ENCODE peak calls at places on chromosomes 16 and 17, in eight cellular contexts. P is left ventricle myocardium inferior; Y is right lobe of liver; R is uterus; X is transverse colon; S is ascending aorta; F is CD8-positive, alpha-beta T cell; T is stomach. D is an unnamed sample.
A peak's percentile ranks its signal among the peaks of the same experiment; 100 is the strongest.

GRCh38 chr17:1916963-1917715 is 87.3 kb downstream of the RPA1 start:
- DNase-seq in Y (no peak), S (no peak), T (no peak), F (no peak), R (no peak), X (no peak), P (no peak), D (no peak)

GRCh38 chr17:14922421-14922820 is 342.7 kb downstream of the PMP22 start:
- DNase-seq in T (no peak), Y (no peak), R (no peak), F (no peak), S (no peak), X (no peak), P (no peak), D (no peak)

GRCh38 chr17:64773836-64774761 is 112.0 kb upstream of the SMURF2 start:
- DNase-seq in S (no peak), X (peak; percentile 90), P (no peak), Y (no peak), R (no peak), T (peak; percentile 85), F (no peak), D (peak; percentile 78)

GRCh38 chr16:86101912-86102187 is 202.9 kb downstream of the IRF8 start:
- DNase-seq in T (no peak), R (no peak), Y (no peak), F (no peak), S (no peak), X (no peak), P (no peak), D (no peak)

GRCh38 chr17:35460354-35460851 is 11.8 kb upstream of the SLFN13 start:
- DNase-seq in Y (peak; percentile 50), T (peak; percentile 88), F (peak; percentile 40), R (peak; percentile 17), X (peak; percentile 87), S (no peak), P (peak; percentile 25), D (peak; percentile 84)

GRCh38 chr17:15954222-15954621 is 9.3 kb downstream of the ADORA2B start:
- DNase-seq in S (no peak), T (no peak), X (no peak), Y (no peak), F (no peak), P (no peak), R (no peak), D (no peak)

GRCh38 chr16:11112723-11113348 is 143.2 kb downstream of the SOCS1 start:
- DNase-seq in Y (no peak), T (peak; percentile 55), F (no peak), X (no peak), R (no peak), S (no peak), P (no peak), D (no peak)

GRCh38 chr16:28010671-28011070 is 52.8 kb downstream of the GSG1L start:
- DNase-seq in X (no peak), Y (no peak), F (no peak), R (no peak), P (no peak), S (no peak), T (no peak), D (no peak)

GRCh38 chr17:19344311-19345066 is 18.0 kb downstream of the B9D1 start:
- DNase-seq in T (no peak), P (no peak), X (no peak), S (peak; percentile 5), Y (peak; percentile 50), F (no peak), R (no peak), D (no peak)

GRCh38 chr17:20967776-20968175 is 75.0 kb downstream of the USP22 start:
- DNase-seq in T (no peak), R (no peak), X (no peak), P (no peak), F (no peak), S (no peak), Y (no peak), D (no peak)

DNA sequence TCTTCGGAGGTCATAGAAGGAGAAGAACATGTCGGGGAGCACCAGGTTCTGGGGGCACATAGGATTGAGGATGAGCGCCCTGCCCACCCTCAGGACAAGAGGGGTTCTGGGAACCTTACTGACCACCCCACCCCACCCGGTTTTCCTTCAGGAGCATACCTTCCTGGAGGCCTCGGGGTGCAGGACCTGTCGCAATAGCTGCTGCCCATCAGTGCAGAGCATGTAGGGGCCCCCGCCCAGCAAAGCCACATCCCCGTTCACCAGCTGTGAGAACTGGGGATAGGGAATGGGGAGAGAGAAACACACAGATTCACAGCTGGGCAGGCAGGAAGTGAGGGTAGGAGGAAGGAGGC is 2.1 kb downstream of the ESRP2 start:
- DNase-seq in X (no peak), S (no peak), P (no peak), Y (no peak), R (no peak), F (no peak), T (no peak), D (no peak)
- H3K4me3 ChIP-seq in X (peak overlapping the region; percentile 20), S (no peak overlapping the region), P (no peak overlapping the region), Y (peak overlapping the region; percentile 91), R (no peak overlapping the region), F (no peak overlapping the region), T (peak overlapping the region; percentile 27), D (no peak overlapping the region)

GRCh38 chr17:27601069-27601974 is 29.7 kb upstream of the LGALS9 start:
- DNase-seq in R (peak; percentile 88), F (peak; percentile 79), Y (peak; percentile 75), S (no peak), P (peak; percentile 73), T (peak; percentile 89), X (peak; percentile 87), D (peak; percentile 72)

GRCh38 chr17:27601975-27602302 is 29.0 kb upstream of the LGALS9 start:
- DNase-seq in X (no peak), F (no peak), S (no peak), P (no peak), Y (no peak), R (no peak), T (no peak), D (no peak)

GRCh38 chr17:27603870-27604794 is 26.9 kb upstream of the LGALS9 start:
- DNase-seq in Y (no peak), R (no peak), T (peak; percentile 75), P (no peak), X (peak; percentile 49), F (no peak), S (no peak), D (no peak)

GRCh38 chr17:27603446-27603820 is 27.6 kb upstream of the LGALS9 start:
- DNase-seq in R (no peak), Y (no peak), S (no peak), P (no peak), X (no peak), T (no peak), F (no peak), D (no peak)

DNA sequence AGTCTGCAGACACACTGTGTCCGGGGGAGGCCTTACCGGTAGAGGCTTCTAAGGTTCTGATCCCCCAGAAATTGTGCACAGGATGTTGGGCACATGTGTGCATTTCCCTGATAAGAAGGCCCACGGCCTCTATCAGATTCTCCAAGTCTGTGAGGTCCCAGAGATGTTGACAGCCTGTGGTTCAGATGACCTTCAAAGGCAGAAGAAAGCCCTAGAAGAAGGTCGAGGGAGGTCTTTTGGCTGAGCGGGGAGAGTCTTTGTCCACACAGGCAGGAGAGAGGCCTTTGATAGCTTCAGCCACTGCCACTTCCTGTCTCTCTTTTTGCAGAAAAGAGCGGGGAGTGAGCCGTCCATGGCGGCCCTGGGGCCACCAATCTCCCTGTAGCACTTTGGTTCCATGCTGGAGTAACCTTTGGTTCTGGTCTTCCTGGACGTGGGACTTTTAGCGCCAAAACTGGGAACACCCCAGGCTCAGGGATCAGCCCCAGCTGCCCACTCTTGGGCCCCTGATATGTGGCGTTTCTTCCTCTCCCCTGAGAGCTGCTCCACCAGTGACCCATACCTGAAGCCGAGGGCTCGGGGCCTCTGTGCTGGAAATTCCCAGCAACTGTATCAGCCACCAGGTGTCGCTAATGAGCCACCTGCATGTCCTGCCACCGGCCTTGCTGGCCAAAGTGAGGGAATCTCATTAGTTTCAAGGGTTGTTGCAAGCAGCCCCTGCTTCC is 28.1 kb upstream of the LGALS9 start:
- DNase-seq in Y (peak; percentile 76), P (peak; percentile 68), R (peak; percentile 78), F (peak; percentile 65), X (peak; percentile 86), S (no peak), T (peak; percentile 86), D (peak; percentile 65)
- TF ChIP-seq CTCF in Y (peak; percentile 96), P (peak; percentile 98), R (peak; percentile 92), F (peak; percentile 88), X (peak; percentile 97), S (peak; percentile 90), T (no peak), D (peak; percentile 85)

GRCh38 chr17:81412490-81413093 is 17.3 kb downstream of the BAHCC1 start:
- DNase-seq in P (peak; percentile 63), R (no peak), S (no peak), F (peak; percentile 50), X (no peak), Y (no peak), T (no peak), D (no peak)

GRCh38 chr17:81415681-81416080 is 20.4 kb downstream of the BAHCC1 start:
- DNase-seq in S (no peak), X (no peak), T (no peak), R (no peak), Y (no peak), P (no peak), F (no peak), D (no peak)

GRCh38 chr17:81411305-81411704 is 16.0 kb downstream of the BAHCC1 start:
- DNase-seq in Y (no peak), T (no peak), S (no peak), P (no peak), X (no peak), F (no peak), R (no peak), D (no peak)

GRCh38 chr17:81414751-81415516 is 19.7 kb downstream of the BAHCC1 start:
- DNase-seq in X (no peak), P (no peak), F (no peak), Y (no peak), T (no peak), R (no peak), S (no peak), D (no peak)

GRCh38 chr17:81413497-81414135 is 18.4 kb downstream of the BAHCC1 start:
- DNase-seq in X (no peak), F (no peak), R (no peak), T (no peak), S (no peak), Y (no peak), P (no peak), D (no peak)
- H3K4me1 ChIP-seq in X (peaks cover 3% of the 10 kb centered on the region), F (peaks cover 30% of the 10 kb centered on the region), R (peaks cover 9% of the 10 kb centered on the region), T (peaks cover 62% of the 10 kb centered on the region), S (peaks cover 14% of the 10 kb centered on the region), Y (no peaks in the 10 kb centered on the region), P (peaks cover 45% of the 10 kb centered on the region), D (peaks cover 10% of the 10 kb centered on the region)

GRCh38 chr16:30357715-30358576 is 2.8 kb upstream of the CD2BP2 start:
- DNase-seq in Y (no peak), P (no peak), X (no peak), R (no peak), S (no peak), T (no peak), F (no peak), D (no peak)

GRCh38 chr16:30357085-30357714 is 2.1 kb upstream of the CD2BP2 start:
- DNase-seq in R (no peak), Y (no peak), X (no peak), P (no peak), S (no peak), F (no peak), T (no peak), D (peak; percentile 34)

GRCh38 chr16:30355144-30355953 is at the start of gene CD2BP2:
- DNase-seq in S (peak; percentile 84), Y (peak; percentile 97), F (peak; percentile 81), P (peak; percentile 95), T (peak; percentile 96), X (peak; percentile 98), R (peak; percentile 99), D (peak; percentile 97)

GRCh38 chr16:30355954-30356308 is 823 bp upstream of the CD2BP2 start:
- DNase-seq in X (no peak), R (no peak), S (no peak), P (no peak), F (no peak), Y (no peak), T (no peak), D (no peak)

GRCh38 chr16:30356401-30357084 is 1.4 kb upstream of the CD2BP2 start:
- DNase-seq in X (peak; percentile 42), S (no peak), T (no peak), R (peak; percentile 34), P (no peak), F (no peak), Y (peak; percentile 78), D (peak; percentile 31)
- H3K4me3 ChIP-seq in X (peak overlapping the region; percentile 90), S (peak overlapping the region; percentile 72), T (peak overlapping the region; percentile 89), R (no peak overlapping the region), P (peak overlapping the region; percentile 93), F (no peak overlapping the region), Y (no peak overlapping the region), D (no peak overlapping the region)